ENCODE peak calls at places on chromosomes 11 and 22, in eight cellular contexts. K, P, Y, A, R, L, F and T are unnamed samples.

GRCh38 chr11:70212227-70212811 is 9.2 kb downstream of the FADD start:
- DNase-seq in K (no peak), P (no peak), Y (no peak), A (peak; percentile 77), R (no peak), L (no peak), F (no peak), T (no peak)

GRCh38 chr11:63939351-63939920 is 634 bp downstream of the NAA40 start:
- DNase-seq in K (no peak), P (no peak), Y (no peak), A (peak; percentile 58), R (no peak), L (no peak), F (peak; percentile 26), T (peak; percentile 51)

GRCh38 chr11:102513869-102514268 is 16.7 kb downstream of the MMP7 start:
- DNase-seq in K (peak; percentile 34), P (no peak), Y (no peak), A (peak; percentile 74), R (no peak), L (no peak), F (no peak), T (peak; percentile 48)

GRCh38 chr11:10984250-10984649 is 126.4 kb upstream of the ZBED5 start:
- DNase-seq in K (no peak), P (peak; percentile 16), Y (no peak), A (peak; percentile 3), R (no peak), L (no peak), F (no peak), T (no peak)

GRCh38 chr11:74725701-74726100 is 5.5 kb downstream of the CHRDL2 start:
- DNase-seq in K (peak; percentile 92), P (no peak), Y (no peak), A (no peak), R (no peak), L (no peak), F (no peak), T (no peak)

GRCh38 chr11:105357764-105358163 is 218.2 kb upstream of the CARD18 start:
- DNase-seq in K (peak; percentile 75), P (no peak), Y (no peak), A (no peak), R (no peak), L (no peak), F (no peak), T (peak; percentile 87)

GRCh38 chr11:73244589-73245240 is 26.6 kb downstream of the P2RY2 start:
- DNase-seq in K (no peak), P (no peak), Y (no peak), A (no peak), R (no peak), L (no peak), F (peak; percentile 22), T (no peak)

GRCh38 chr11:10664005-10664404 is 29.6 kb downstream of the IRAG1 start:
- DNase-seq in K (no peak), P (no peak), Y (no peak), A (no peak), R (no peak), L (no peak), F (no peak), T (no peak)

GRCh38 chr11:4658629-4659453 is 15.1 kb downstream of the OR51E1 start:
- DNase-seq in K (peak; percentile 37), P (no peak), Y (no peak), A (no peak), R (no peak), L (no peak), F (no peak), T (no peak)

GRCh38 chr22:23823331-23823791 is 15.4 kb downstream of the DERL3 start:
- DNase-seq in K (no peak), P (no peak), Y (no peak), A (no peak), R (no peak), L (no peak), F (no peak), T (no peak)

GRCh38 chr11:61781585-61781984 is 10.8 kb downstream of the TMEM258 start:
- DNase-seq in K (no peak), P (no peak), Y (no peak), A (no peak), R (no peak), L (no peak), F (no peak), T (no peak)

GRCh38 chr11:64102005-64102738 is 63.7 kb downstream of the MACROD1 start:
- DNase-seq in K (no peak), P (no peak), Y (no peak), A (no peak), R (no peak), L (no peak), F (no peak), T (no peak)

GRCh38 chr11:727281-727701 is 20.0 kb upstream of the TALDO1 start:
- DNase-seq in K (no peak), P (no peak), Y (no peak), A (no peak), R (no peak), L (no peak), F (no peak), T (no peak)

GRCh38 chr22:43346521-43346929 is 3.4 kb upstream of the SCUBE1 start:
- DNase-seq in K (no peak), P (peak; percentile 78), Y (peak; percentile 10), A (peak; percentile 54), R (peak; percentile 56), L (peak; percentile 67), F (peak; percentile 9), T (peak; percentile 39)

GRCh38 chr11:64322925-64323260 is 5.0 kb downstream of the PRDX5 start:
- DNase-seq in K (no peak), P (no peak), Y (no peak), A (no peak), R (no peak), L (no peak), F (no peak), T (no peak)